ENCODE peak calls at places on chromosomes 3 and 15, in nine cellular contexts. Y is NCI-H1105 treated with DMSO at 0.1 percent for 48 hours, W is left cardiac atrium, N is C1 segment of cervical spinal cord, P is WTC11, M is type B pancreatic cell, X is neural crest cell, J is WERI-Rb-1, G is GM23248. H is an unnamed sample.

GRCh38 chr3:99852851-99853250 is 35.2 kb downstream of the CMSS1 start:
- DNase-seq in Y (no peak), W (no peak), N (no peak), P (no peak), M (no peak), X (no peak), J (no peak), G (peak), H (no peak)

GRCh38 chr3:112693186-112693585 is 52.2 kb upstream of the CCDC80 start:
- DNase-seq in Y (no peak), W (no peak), N (no peak), P (no peak), M (no peak), X (no peak), J (peak), G (no peak), H (no peak)

GRCh38 chr15:63715818-63716217 is 117.9 kb downstream of the HERC1 start:
- DNase-seq in Y (no peak), W (no peak), N (no peak), P (no peak), M (no peak), X (no peak), J (no peak), G (peak), H (no peak)

GRCh38 chr15:64739216-64739976 is 36.0 kb downstream of the RBPMS2 start:
- DNase-seq in Y (peak), W (no peak), N (no peak), P (no peak), M (no peak), X (no peak), J (no peak), G (no peak), H (no peak)

GRCh38 chr3:39261726-39262125 is 18.1 kb downstream of the CX3CR1 start:
- DNase-seq in Y (no peak), W (no peak), N (no peak), P (no peak), M (no peak), X (no peak), J (no peak), G (no peak), H (no peak)

GRCh38 chr3:127349501-127350171 is 61.8 kb upstream of the PRR20G start:
- DNase-seq in Y (no peak), W (no peak), N (no peak), P (no peak), M (no peak), X (no peak), J (no peak), G (no peak), H (no peak)

GRCh38 chr15:40051616-40052415 is 12.8 kb upstream of the SRP14 start:
- DNase-seq in Y (no peak), W (no peak), N (no peak), P (no peak), M (no peak), X (no peak), J (no peak), G (no peak), H (no peak)

GRCh38 chr3:165133188-165133899 is 55.0 kb upstream of the SI start:
- DNase-seq in Y (no peak), W (no peak), N (no peak), P (no peak), M (no peak), X (no peak), J (no peak), G (no peak), H (no peak)

GRCh38 chr3:69740103-69741021 is 1.1 kb downstream of the MITF start:
- DNase-seq in Y (peak), W (peak), N (no peak), P (peak), M (no peak), X (no peak), J (peak), G (peak), H (no peak)